ENCODE peak calls at places on chromosomes 2 and 18, in five cellular contexts. Z is GM12865; I is choroid plexus epithelial cell; J is EL; L is stimulated activated CD8-positive, alpha-beta memory T cell treated with anti-CD3 and anti-CD28 coated beads, Interleukin-15, amount 100 ng/mL, for 24 hours. N is an unnamed sample.

GRCh38 chr2:96954490-96954846 is 31.9 kb downstream of the FAM178B start:
- DNase-seq in Z (peak), I (peak), J (no peak), L (no peak), N (no peak)

GRCh38 chr18:74512321-74513053 is 16.3 kb downstream of the CNDP2 start:
- DNase-seq in Z (no peak), I (no peak), J (no peak), L (no peak), N (no peak)

GRCh38 chr2:188181439-188181838 is 110.2 kb upstream of the GULP1 start:
- DNase-seq in Z (no peak), I (no peak), J (no peak), L (no peak), N (no peak)

GRCh38 chr18:48613589-48613988 is 74.8 kb downstream of the CTIF start:
- DNase-seq in Z (no peak), I (no peak), J (no peak), L (no peak), N (no peak)

GRCh38 chr2:217947341-217948316 is 55.2 kb downstream of the TNS1 start:
- DNase-seq in Z (no peak), I (no peak), J (no peak), L (no peak), N (no peak)

GRCh38 chr2:15182275-15182674 is 378.9 kb downstream of the NBAS start:
- DNase-seq in Z (no peak), I (no peak), J (no peak), L (no peak), N (no peak)

GRCh38 chr18:41899535-41899934 is 55.5 kb upstream of the PIK3C3 start:
- DNase-seq in Z (no peak), I (peak), J (no peak), L (no peak), N (no peak)

GRCh38 chr2:206154197-206154596 is 5.0 kb downstream of the NDUFS1 start:
- DNase-seq in Z (peak), I (no peak), J (no peak), L (no peak), N (no peak)

GRCh38 chr2:119155633-119156032 is 2.9 kb downstream of the C1QL2 start:
- DNase-seq in Z (no peak), I (no peak), J (no peak), L (no peak), N (no peak)

GRCh38 chr2:116510117-116510671 is 1304.3 kb upstream of the DDX18 start:
- DNase-seq in Z (peak), I (peak), J (no peak), L (no peak), N (no peak)

GRCh38 chr18:37669991-37670534 is 104.5 kb upstream of the CELF4 start:
- DNase-seq in Z (no peak), I (no peak), J (no peak), L (no peak), N (no peak)

GRCh38 chr2:205876127-205876526 is 193.8 kb downstream of the NRP2 start:
- DNase-seq in Z (no peak), I (no peak), J (no peak), L (no peak), N (no peak)

GRCh38 chr18:38115201-38115600 is 549.6 kb upstream of the CELF4 start:
- DNase-seq in Z (no peak), I (no peak), J (no peak), L (no peak), N (no peak)

GRCh38 chr2:84285056-84285747 is 173.9 kb downstream of the SUCLG1 start:
- DNase-seq in Z (no peak), I (no peak), J (peak), L (no peak), N (no peak)

GRCh38 chr2:33145459-33145858 is 198.7 kb downstream of the LTBP1 start:
- DNase-seq in Z (no peak), I (no peak), J (no peak), L (no peak), N (no peak)

GRCh38 chr2:118847447-118848172 is at the start of gene EN1:
- DNase-seq in Z (no peak), I (no peak), J (no peak), L (no peak), N (no peak)

GRCh38 chr2:37417321-37417720 is 72.9 kb downstream of the QPCT start:
- DNase-seq in Z (no peak), I (peak), J (peak), L (no peak), N (no peak)

GRCh38 chr18:11154983-11155759 is 5.8 kb upstream of the PIEZO2 start:
- DNase-seq in Z (peak), I (no peak), J (peak), L (no peak), N (no peak)

GRCh38 chr2:165425556-165425955 is 43.9 kb upstream of the CSRNP3 start:
- DNase-seq in Z (no peak), I (no peak), J (no peak), L (no peak), N (no peak)

GRCh38 chr2:207869784-207870778 is 100.4 kb upstream of the FZD5 start:
- DNase-seq in Z (peak), I (peak), J (peak), L (no peak), N (no peak)